ENCODE peak calls at places on chromosomes 6 and 20, in five cellular contexts. X is stimulated activated naive CD4-positive, alpha-beta T cell; K is left colon; D is stimulated activated CD8-positive, alpha-beta memory T cell treated with anti-CD3 and anti-CD28 coated beads, Interleukin-4, amount 100 ng/mL, for 24 hours; O is NCI-H1105. W is an unnamed sample.

GRCh38 chr6:52942221-52942620 is 32.7 kb upstream of the GSTA3 start:
- DNase-seq in X (no peak), K (no peak), D (no peak), O (no peak), W (no peak)

GRCh38 chr20:61045091-61045490 is 207.0 kb upstream of the CDH4 start:
- DNase-seq in X (no peak), K (no peak), D (no peak), O (no peak), W (no peak)

GRCh38 chr6:35082733-35083403 is 58.3 kb downstream of the TCP11 start:
- DNase-seq in X (no peak), K (no peak), D (no peak), O (no peak), W (no peak)

GRCh38 chr20:19784511-19785172 is 26.6 kb downstream of the RIN2 start:
- DNase-seq in X (no peak), K (peak; percentile 47), D (no peak), O (peak; percentile 77), W (peak; percentile 12)

GRCh38 chr6:21587182-21587924 is 6.2 kb upstream of the SOX4 start:
- DNase-seq in X (peak; percentile 17), K (peak; percentile 64), D (no peak), O (peak; percentile 95), W (no peak)

GRCh38 chr6:135062735-135063134 is 8.1 kb upstream of the HBS1L start:
- DNase-seq in X (no peak), K (peak; percentile 35), D (no peak), O (no peak), W (no peak)

GRCh38 chr6:5998741-5999687 is 7.7 kb downstream of the NRN1 start:
- DNase-seq in X (no peak), K (no peak), D (no peak), O (no peak), W (no peak)

GRCh38 chr6:30570760-30571084 is 520 bp upstream of the ABCF1 start:
- DNase-seq in X (no peak), K (no peak), D (no peak), O (no peak), W (no peak)

GRCh38 chr6:16130932-16131387 is 2.1 kb downstream of the MYLIP start:
- DNase-seq in X (peak; percentile 48), K (peak; percentile 78), D (no peak), O (peak; percentile 52), W (no peak)

GRCh38 chr6:167420858-167421766 is 96.2 kb downstream of the TTLL2 start:
- DNase-seq in X (no peak), K (peak; percentile 93), D (no peak), O (no peak), W (no peak)

GRCh38 chr6:68635706-68636513 is 828 bp downstream of the ADGRB3 start:
- DNase-seq in X (no peak), K (no peak), D (no peak), O (peak; percentile 15), W (no peak)

GRCh38 chr6:37137881-37138568 is 31.9 kb upstream of the PIM1 start:
- DNase-seq in X (no peak), K (no peak), D (no peak), O (no peak), W (no peak)

GRCh38 chr6:130674604-130675003 is 152.6 kb upstream of the SMLR1 start:
- DNase-seq in X (no peak), K (no peak), D (no peak), O (no peak), W (no peak)

GRCh38 chr6:85516168-85516567 is 66.3 kb downstream of the NT5E start:
- DNase-seq in X (no peak), K (no peak), D (no peak), O (no peak), W (no peak)

GRCh38 chr6:167105060-167105459 is 17.8 kb upstream of the CCR6 start:
- DNase-seq in X (no peak), K (no peak), D (no peak), O (no peak), W (no peak)

GRCh38 chr6:56375806-56376205 is 128.4 kb upstream of the COL21A1 start:
- DNase-seq in X (no peak), K (no peak), D (no peak), O (no peak), W (no peak)

GRCh38 chr20:41818369-41818768 is 200.2 kb upstream of the CHD6 start:
- DNase-seq in X (no peak), K (no peak), D (no peak), O (no peak), W (no peak)

GRCh38 chr6:7047966-7048365 is 59.8 kb upstream of the RREB1 start:
- DNase-seq in X (no peak), K (no peak), D (no peak), O (no peak), W (no peak)

GRCh38 chr6:129317931-129318820 is 391.8 kb downstream of the ARHGAP18 start:
- DNase-seq in X (no peak), K (peak; percentile 30), D (no peak), O (no peak), W (no peak)

GRCh38 chr6:118748311-118749062 is 97.1 kb upstream of the CEP85L start:
- DNase-seq in X (no peak), K (no peak), D (no peak), O (no peak), W (no peak)

GRCh38 chr20:48454721-48455490 is 372.9 kb downstream of the PREX1 start:
- DNase-seq in X (no peak), K (no peak), D (no peak), O (no peak), W (no peak)

GRCh38 chr6:166998256-166999144 is 697 bp upstream of the CEP43 start:
- DNase-seq in X (no peak), K (peak; percentile 36), D (peak; percentile 4), O (no peak), W (peak; percentile 4)

GRCh38 chr6:11711644-11711993 is 67.0 kb downstream of the ADTRP start:
- DNase-seq in X (no peak), K (no peak), D (peak; percentile 50), O (no peak), W (peak; percentile 76)

GRCh38 chr6:44041461-44042260 is 85.6 kb downstream of the MRPL14 start:
- DNase-seq in X (no peak), K (peak; percentile 32), D (no peak), O (no peak), W (no peak)

GRCh38 chr6:10412165-10412947 is 2.5 kb downstream of the TFAP2A start:
- DNase-seq in X (peak; percentile 34), K (no peak), D (no peak), O (peak; percentile 79), W (no peak)

GRCh38 chr6:169312658-169313346 is 59.2 kb upstream of the THBS2 start:
- DNase-seq in X (no peak), K (no peak), D (no peak), O (no peak), W (no peak)

GRCh38 chr20:58017237-58017969 is 211.1 kb downstream of the ANKRD60 start:
- DNase-seq in X (no peak), K (peak; percentile 86), D (no peak), O (no peak), W (no peak)

GRCh38 chr6:145963216-145964068 is 716 bp downstream of the SHPRH start:
- DNase-seq in X (peak; percentile 27), K (peak; percentile 45), D (peak; percentile 23), O (peak; percentile 67), W (peak; percentile 21)

GRCh38 chr6:23526519-23526918 is 599.5 kb upstream of the NRSN1 start:
- DNase-seq in X (no peak), K (no peak), D (no peak), O (no peak), W (no peak)

GRCh38 chr6:72551470-72551869 is 70.4 kb upstream of the KCNQ5 start:
- DNase-seq in X (no peak), K (no peak), D (no peak), O (peak; percentile 3), W (no peak)

GRCh38 chr20:8602389-8603116 is 466.3 kb upstream of the PLCB4 start:
- DNase-seq in X (no peak), K (no peak), D (no peak), O (no peak), W (no peak)

GRCh38 chr6:43292763-43293318 is 5.2 kb upstream of the SLC22A7 start:
- DNase-seq in X (no peak), K (no peak), D (no peak), O (no peak), W (no peak)

GRCh38 chr20:10610266-10610665 is 63.5 kb downstream of the JAG1 start:
- DNase-seq in X (no peak), K (no peak), D (no peak), O (no peak), W (no peak)